ENCODE peak calls at places on chromosomes 1 and 21, in four cellular contexts. C is HCT116, W is GM12878, V is thoracic aorta. U is an unnamed sample.
A peak's percentile ranks its signal among the peaks of the same experiment; 100 is the strongest.

GRCh38 chr1:2204384-2205190 is 10.0 kb upstream of the FAAP20 start:
- DNase-seq in V (no peak), W (no peak), C (no peak), U (no peak)

GRCh38 chr1:1406101-1406820 is 832 bp downstream of the MRPL20 start:
- DNase-seq in C (no peak), W (no peak), V (no peak), U (no peak)

GRCh38 chr1:224852901-224853568 is 76.4 kb upstream of the DNAH14 start:
- DNase-seq in C (peak; percentile 66), W (peak; percentile 34), V (no peak), U (no peak)

GRCh38 chr1:243323481-243323880 is 67.6 kb downstream of the SDCCAG8 start:
- DNase-seq in V (no peak), W (no peak), C (no peak), U (no peak)

GRCh38 chr1:151994956-151995355 is 1.3 kb upstream of the S100A10 start:
- DNase-seq in W (no peak), C (peak; percentile 88), V (peak; percentile 50), U (no peak)

GRCh38 chr1:88888755-88889154 is 2.6 kb downstream of the GTF2B start:
- DNase-seq in W (no peak), C (no peak), V (no peak), U (no peak)

GRCh38 chr1:89271616-89272015 is 1.0 kb downstream of the GBP5 start:
- DNase-seq in W (no peak), C (no peak), V (no peak), U (no peak)

GRCh38 chr1:229408458-229409037 is 25.3 kb downstream of the ACTA1 start:
- DNase-seq in V (no peak), W (no peak), C (no peak), U (no peak)

GRCh38 chr21:19022978-19023377 is 619.4 kb upstream of the TMPRSS15 start:
- DNase-seq in V (no peak), W (no peak), C (no peak), U (no peak)

GRCh38 chr1:228464487-228464983 is 22.6 kb upstream of the RNF187 start:
- DNase-seq in V (no peak), W (no peak), C (no peak), U (peak; percentile 76)

GRCh38 chr1:154862927-154863701 is 7.0 kb downstream of the KCNN3 start:
- DNase-seq in W (no peak), V (no peak), C (no peak), U (no peak)

GRCh38 chr1:15212216-15212988 is 34.6 kb upstream of the FHAD1 start:
- DNase-seq in C (no peak), V (no peak), W (no peak), U (no peak)

GRCh38 chr1:213327318-213327667 is 276.3 kb downstream of the RPS6KC1 start:
- DNase-seq in V (no peak), C (no peak), W (no peak), U (no peak)

GRCh38 chr1:119045091-119045746 is 57.1 kb upstream of the TBX15 start:
- DNase-seq in C (no peak), W (no peak), V (no peak), U (no peak)

GRCh38 chr21:46626536-46627302 is 8.8 kb upstream of the PRMT2 start:
- DNase-seq in C (no peak), W (no peak), V (no peak), U (no peak)

GRCh38 chr1:150551784-150552691 is 2.8 kb downstream of the ADAMTSL4 start:
- DNase-seq in W (no peak), C (no peak), V (peak; percentile 89), U (no peak)

GRCh38 chr1:150553392-150554085 is 4.3 kb downstream of the ADAMTSL4 start:
- DNase-seq in W (no peak), C (no peak), V (no peak), U (no peak)

GRCh38 chr1:150551049-150551783 is 2.0 kb downstream of the ADAMTSL4 start:
- DNase-seq in C (no peak), V (no peak), W (no peak), U (no peak)

GRCh38 chr1:150554086-150554452 is 4.9 kb downstream of the ADAMTSL4 start:
- DNase-seq in C (no peak), W (no peak), V (no peak), U (no peak)

GRCh38 chr1:150552692-150553278 is 3.6 kb downstream of the ADAMTSL4 start:
- DNase-seq in W (no peak), V (no peak), C (no peak), U (no peak)
- TF ChIP-seq CTCF in W (no peak), V (no peak), C (no peak), U (no peak)

GRCh38 chr1:246159290-246160227 is 347.5 kb downstream of the SMYD3 start:
- DNase-seq in C (no peak), W (no peak), V (no peak), U (no peak)

GRCh38 chr1:246157516-246157915 is 349.6 kb downstream of the SMYD3 start:
- DNase-seq in V (no peak), W (no peak), C (no peak), U (no peak)

GRCh38 chr1:246155923-246156322 is 351.2 kb downstream of the SMYD3 start:
- DNase-seq in C (no peak), W (no peak), V (no peak), U (no peak)

GRCh38 chr1:246158131-246158530 is 348.9 kb downstream of the SMYD3 start:
- DNase-seq in W (no peak), C (no peak), V (no peak), U (no peak)

GRCh38 chr1:246156847-246157246 is 350.2 kb downstream of the SMYD3 start:
- DNase-seq in W (no peak), C (peak; percentile 62), V (no peak), U (no peak)
- H3K4me3 ChIP-seq in W (no peak overlapping the region), C (peak overlapping the region; percentile 1), V (no peak overlapping the region), U (no peak overlapping the region)

GRCh38 chr1:72284398-72285073 is 2.2 kb upstream of the NEGR1 start:
- DNase-seq in W (no peak), C (no peak), V (no peak), U (no peak)

GRCh38 chr1:72282271-72282656 is at the start of gene NEGR1:
- DNase-seq in V (peak; percentile 9), C (no peak), W (no peak), U (no peak)

GRCh38 chr1:72284084-72284397 is 1.7 kb upstream of the NEGR1 start:
- DNase-seq in C (no peak), W (no peak), V (no peak), U (no peak)

GRCh38 chr1:72282690-72283203 is 408 bp upstream of the NEGR1 start:
- DNase-seq in V (peak; percentile 73), C (no peak), W (no peak), U (no peak)

DNA sequence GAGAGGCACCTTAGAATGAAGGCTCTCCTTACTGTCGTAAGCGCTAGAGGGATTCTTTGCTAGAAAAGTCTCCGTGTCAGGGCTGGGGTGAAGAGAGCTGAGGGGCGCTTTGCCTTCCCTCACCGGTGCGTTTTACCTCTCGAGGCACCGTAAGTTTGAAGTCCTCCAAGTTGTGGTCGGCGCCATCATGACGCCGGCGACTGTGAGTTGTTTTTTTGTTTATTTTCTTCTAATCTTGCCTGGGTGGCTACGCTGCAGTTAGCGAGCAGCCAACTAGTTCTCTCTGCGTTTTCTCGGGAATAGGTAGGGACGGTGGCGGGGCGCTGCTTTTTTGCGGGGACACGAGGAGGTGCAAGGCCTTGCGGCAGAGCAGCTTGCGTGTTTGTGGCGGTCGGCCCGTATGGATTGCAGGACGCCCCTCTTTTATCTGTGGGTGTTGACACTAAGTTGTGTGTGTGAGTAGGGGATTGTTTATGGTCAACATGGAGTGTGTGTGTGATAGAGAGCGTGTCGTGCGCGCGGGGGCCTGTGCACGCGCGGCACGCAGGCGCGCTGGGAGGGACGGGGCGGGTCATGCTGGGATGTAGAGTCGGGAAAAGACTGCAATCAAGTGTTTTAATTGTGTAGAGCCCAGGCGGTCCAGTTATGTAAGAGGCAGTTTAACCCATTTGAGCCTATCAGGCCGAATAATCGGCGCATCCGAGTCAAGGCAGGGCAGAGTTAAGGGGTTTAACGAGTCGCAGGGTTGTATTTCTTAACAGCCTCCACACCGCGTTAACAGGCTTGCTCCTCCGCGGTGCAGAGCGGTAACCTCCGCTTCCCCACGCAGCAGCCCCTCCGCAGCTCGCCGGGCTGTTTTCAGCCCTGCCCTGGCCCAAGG is 1.1 kb upstream of the NEGR1 start:
- DNase-seq in V (peak; percentile 10), W (no peak), C (no peak), U (no peak)
- TF ChIP-seq CTCF in V (no peak), W (no peak), C (no peak), U (no peak)

GRCh38 chr1:114328505-114328904 is 174.8 kb upstream of the SYT6 start:
- DNase-seq in V (no peak), C (no peak), W (no peak), U (no peak)
- H3K4me3 ChIP-seq in V (no peak overlapping the region), C (no peak overlapping the region), W (no peak overlapping the region), U (no peak overlapping the region)

GRCh38 chr1:38289034-38289433 is 242.4 kb upstream of the POU3F1 start:
- DNase-seq in W (no peak), V (no peak), C (no peak), U (no peak)
- TF ChIP-seq CTCF in W (no peak), V (no peak), C (no peak), U (no peak)

DNA sequence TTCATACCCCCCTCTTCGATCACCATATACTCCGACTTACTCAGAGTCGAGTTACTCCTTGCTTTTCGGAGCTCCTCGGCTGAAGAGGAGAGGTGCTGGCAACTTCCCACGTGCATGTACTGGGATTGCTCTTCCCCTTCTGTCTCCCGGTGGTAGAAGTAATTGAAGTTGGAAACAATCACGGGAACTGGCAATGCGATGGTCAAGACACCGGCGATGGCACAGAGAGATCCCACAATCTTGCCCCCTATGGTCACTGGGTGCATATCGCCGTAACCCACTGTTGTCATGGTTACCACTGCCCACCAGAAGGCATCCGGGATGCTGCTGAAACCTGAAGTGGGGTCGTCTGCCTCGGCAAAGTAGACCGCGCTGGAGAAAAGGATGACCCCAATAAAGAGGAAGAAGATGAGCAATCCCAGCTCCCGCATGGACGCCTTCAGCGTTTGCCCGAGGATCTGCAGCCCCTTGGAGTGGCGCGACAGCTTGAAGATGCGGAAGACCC is 1.5 kb downstream of the KCNA3 start:
- DNase-seq in W (no peak), V (no peak), C (no peak), U (no peak)
- H3K4me3 ChIP-seq in W (peak overlapping the region; percentile 64), V (peak overlapping the region; percentile 68), C (no peak overlapping the region), U (peak overlapping the region; percentile 66)

GRCh38 chr1:203289982-203290260 is 15.4 kb upstream of the BTG2 start:
- DNase-seq in W (no peak), C (no peak), V (no peak), U (no peak)

GRCh38 chr1:203288351-203288894 is 16.9 kb upstream of the BTG2 start:
- DNase-seq in C (no peak), V (no peak), W (no peak), U (no peak)

GRCh38 chr1:203287896-203288295 is 17.4 kb upstream of the BTG2 start:
- DNase-seq in V (no peak), W (no peak), C (no peak), U (no peak)

GRCh38 chr1:203290261-203291089 is 14.8 kb upstream of the BTG2 start:
- DNase-seq in W (no peak), C (no peak), V (peak; percentile 92), U (peak; percentile 77)

GRCh38 chr1:203289281-203289981 is 15.9 kb upstream of the BTG2 start:
- DNase-seq in V (no peak), W (peak; percentile 99), C (no peak), U (peak; percentile 98)
- TF ChIP-seq CTCF in V (no peak), W (no peak), C (no peak), U (peak; percentile 0)

GRCh38 chr1:27572679-27573426 is 31.1 kb downstream of the AHDC1 start:
- DNase-seq in W (no peak), C (no peak), V (no peak), U (no peak)
- H3K4me3 ChIP-seq in W (no peak overlapping the region), C (no peak overlapping the region), V (peak overlapping the region; percentile 39), U (no peak overlapping the region)

GRCh38 chr1:234691567-234691966 is 81.6 kb upstream of the IRF2BP2 start:
- DNase-seq in V (no peak), W (no peak), C (peak; percentile 18), U (no peak)
- TF ChIP-seq CTCF in V (no peak), W (no peak), C (peak; percentile 30), U (no peak)

U was measured in GM12864.